ENCODE peak calls at places on chromosome 17, in nine cellular contexts. One of them, this sample, is unnamed.

GRCh38 chr17:35807371-35808144 is 1.7 kb upstream of the TAF15 start:
- DNase-seq in NT2/D1: no peak
- DNase-seq in SJSA1: peak; percentile 78
- DNase-seq in neural progenitor cell: no peak
- DNase-seq in psoas muscle: no peak
- DNase-seq in lung: no peak
- DNase-seq in ovary: no peak
- DNase-seq in endothelial cell of umbilical vein: peak; percentile 51
- DNase-seq in IMR-90: peak; percentile 74
- DNase-seq in this sample: no peak

GRCh38 chr17:31314788-31315105 is 893 bp upstream of the EVI2B start:
- DNase-seq in lung: no peak
- DNase-seq in IMR-90: no peak
- DNase-seq in ovary: no peak
- DNase-seq in endothelial cell of umbilical vein: no peak
- DNase-seq in neural progenitor cell: no peak
- DNase-seq in SJSA1: no peak
- DNase-seq in NT2/D1: no peak
- DNase-seq in psoas muscle: no peak
- DNase-seq in this sample: no peak

GRCh38 chr17:65463242-65463641 is 98.2 kb downstream of the AXIN2 start:
- DNase-seq in NT2/D1: no peak
- DNase-seq in neural progenitor cell: no peak
- DNase-seq in SJSA1: no peak
- DNase-seq in ovary: peak; percentile 58
- DNase-seq in lung: peak; percentile 88
- DNase-seq in IMR-90: peak; percentile 7
- DNase-seq in psoas muscle: peak; percentile 73
- DNase-seq in endothelial cell of umbilical vein: no peak
- DNase-seq in this sample: peak; percentile 94

GRCh38 chr17:44380767-44381166 is 8.7 kb downstream of the ITGA2B start:
- DNase-seq in endothelial cell of umbilical vein: no peak
- DNase-seq in ovary: no peak
- DNase-seq in lung: no peak
- DNase-seq in IMR-90: no peak
- DNase-seq in SJSA1: no peak
- DNase-seq in neural progenitor cell: no peak
- DNase-seq in psoas muscle: no peak
- DNase-seq in NT2/D1: no peak
- DNase-seq in this sample: no peak

GRCh38 chr17:28371245-28372202 is at the start of gene SARM1:
- DNase-seq in NT2/D1: peak; percentile 84
- DNase-seq in SJSA1: peak; percentile 85
- DNase-seq in lung: peak; percentile 78
- DNase-seq in endothelial cell of umbilical vein: peak; percentile 88
- DNase-seq in IMR-90: peak; percentile 85
- DNase-seq in psoas muscle: peak; percentile 86
- DNase-seq in neural progenitor cell: peak; percentile 98
- DNase-seq in ovary: peak; percentile 89
- DNase-seq in this sample: peak; percentile 95

GRCh38 chr17:8758137-8758596 is at the start of gene SPDYE4:
- DNase-seq in ovary: no peak
- DNase-seq in IMR-90: no peak
- DNase-seq in lung: no peak
- DNase-seq in neural progenitor cell: no peak
- DNase-seq in endothelial cell of umbilical vein: no peak
- DNase-seq in NT2/D1: no peak
- DNase-seq in SJSA1: no peak
- DNase-seq in psoas muscle: no peak
- DNase-seq in this sample: peak; percentile 37

GRCh38 chr17:63956296-63956920 is 16.3 kb downstream of the SCN4A start:
- DNase-seq in lung: no peak
- DNase-seq in NT2/D1: no peak
- DNase-seq in neural progenitor cell: no peak
- DNase-seq in IMR-90: peak; percentile 74
- DNase-seq in psoas muscle: no peak
- DNase-seq in SJSA1: no peak
- DNase-seq in endothelial cell of umbilical vein: no peak
- DNase-seq in ovary: no peak
- DNase-seq in this sample: no peak

GRCh38 chr17:1904273-1905052 is 74.7 kb downstream of the RPA1 start:
- DNase-seq in SJSA1: no peak
- DNase-seq in NT2/D1: no peak
- DNase-seq in neural progenitor cell: no peak
- DNase-seq in IMR-90: no peak
- DNase-seq in psoas muscle: no peak
- DNase-seq in ovary: no peak
- DNase-seq in endothelial cell of umbilical vein: no peak
- DNase-seq in lung: no peak
- DNase-seq in this sample: no peak

GRCh38 chr17:64160378-64160777 is 30.4 kb upstream of the ERN1 start:
- DNase-seq in lung: no peak
- DNase-seq in ovary: no peak
- DNase-seq in NT2/D1: no peak
- DNase-seq in SJSA1: no peak
- DNase-seq in IMR-90: no peak
- DNase-seq in neural progenitor cell: no peak
- DNase-seq in endothelial cell of umbilical vein: no peak
- DNase-seq in psoas muscle: no peak
- DNase-seq in this sample: no peak

GRCh38 chr17:50459081-50459676 is 9.5 kb downstream of the CHAD start:
- DNase-seq in IMR-90: peak; percentile 18
- DNase-seq in ovary: no peak
- DNase-seq in NT2/D1: no peak
- DNase-seq in lung: peak; percentile 56
- DNase-seq in neural progenitor cell: no peak
- DNase-seq in SJSA1: peak; percentile 29
- DNase-seq in psoas muscle: no peak
- DNase-seq in endothelial cell of umbilical vein: no peak
- DNase-seq in this sample: no peak

GRCh38 chr17:82116246-82116645 is 18.2 kb upstream of the FASN start:
- DNase-seq in NT2/D1: no peak
- DNase-seq in IMR-90: no peak
- DNase-seq in ovary: no peak
- DNase-seq in endothelial cell of umbilical vein: no peak
- DNase-seq in lung: no peak
- DNase-seq in neural progenitor cell: no peak
- DNase-seq in SJSA1: no peak
- DNase-seq in psoas muscle: no peak
- DNase-seq in this sample: no peak
- H3K36me3 ChIP-seq in NT2/D1: peaks cover 24% of the 10 kb centered on the region
- H3K36me3 ChIP-seq in IMR-90: peaks cover 11% of the 10 kb centered on the region
- H3K36me3 ChIP-seq in ovary: no peaks in the 10 kb centered on the region
- H3K36me3 ChIP-seq in endothelial cell of umbilical vein: no peaks in the 10 kb centered on the region
- H3K36me3 ChIP-seq in lung: peaks cover 2% of the 10 kb centered on the region
- H3K36me3 ChIP-seq in neural progenitor cell: no peaks in the 10 kb centered on the region
- H3K36me3 ChIP-seq in SJSA1: peaks cover 14% of the 10 kb centered on the region
- H3K36me3 ChIP-seq in psoas muscle: no peaks in the 10 kb centered on the region
- H3K36me3 ChIP-seq in this sample: no peaks in the 10 kb centered on the region

GRCh38 chr17:55383771-55384679 is 37.6 kb downstream of the MMD start:
- DNase-seq in neural progenitor cell: no peak
- DNase-seq in lung: no peak
- DNase-seq in endothelial cell of umbilical vein: no peak
- DNase-seq in ovary: no peak
- DNase-seq in SJSA1: no peak
- DNase-seq in psoas muscle: no peak
- DNase-seq in IMR-90: no peak
- DNase-seq in NT2/D1: no peak
- DNase-seq in this sample: no peak

GRCh38 chr17:55384833-55385232 is 36.8 kb downstream of the MMD start:
- DNase-seq in IMR-90: no peak
- DNase-seq in lung: no peak
- DNase-seq in psoas muscle: no peak
- DNase-seq in NT2/D1: no peak
- DNase-seq in neural progenitor cell: no peak
- DNase-seq in ovary: no peak
- DNase-seq in SJSA1: no peak
- DNase-seq in endothelial cell of umbilical vein: no peak
- DNase-seq in this sample: no peak

GRCh38 chr17:55386931-55387330 is 34.7 kb downstream of the MMD start:
- DNase-seq in SJSA1: no peak
- DNase-seq in IMR-90: no peak
- DNase-seq in endothelial cell of umbilical vein: no peak
- DNase-seq in ovary: no peak
- DNase-seq in psoas muscle: no peak
- DNase-seq in lung: no peak
- DNase-seq in neural progenitor cell: no peak
- DNase-seq in NT2/D1: no peak
- DNase-seq in this sample: no peak

GRCh38 chr17:55377885-55378284 is 43.8 kb downstream of the MMD start:
- DNase-seq in IMR-90: no peak
- DNase-seq in NT2/D1: no peak
- DNase-seq in SJSA1: no peak
- DNase-seq in neural progenitor cell: no peak
- DNase-seq in lung: no peak
- DNase-seq in ovary: no peak
- DNase-seq in endothelial cell of umbilical vein: no peak
- DNase-seq in psoas muscle: no peak
- DNase-seq in this sample: no peak

GRCh38 chr17:55381017-55381770 is 40.4 kb downstream of the MMD start:
- DNase-seq in endothelial cell of umbilical vein: no peak
- DNase-seq in IMR-90: no peak
- DNase-seq in neural progenitor cell: no peak
- DNase-seq in lung: no peak
- DNase-seq in SJSA1: no peak
- DNase-seq in NT2/D1: no peak
- DNase-seq in ovary: no peak
- DNase-seq in psoas muscle: no peak
- DNase-seq in this sample: no peak
- H3K4me1 ChIP-seq in endothelial cell of umbilical vein: no peaks in the 10 kb centered on the region
- H3K4me1 ChIP-seq in IMR-90: no peaks in the 10 kb centered on the region
- H3K4me1 ChIP-seq in neural progenitor cell: no peaks in the 10 kb centered on the region
- H3K4me1 ChIP-seq in lung: peaks cover 4% of the 10 kb centered on the region
- H3K4me1 ChIP-seq in SJSA1: no peaks in the 10 kb centered on the region
- H3K4me1 ChIP-seq in NT2/D1: no peaks in the 10 kb centered on the region
- H3K4me1 ChIP-seq in ovary: no peaks in the 10 kb centered on the region
- H3K4me1 ChIP-seq in psoas muscle: no peaks in the 10 kb centered on the region
- H3K4me1 ChIP-seq in this sample: peaks cover 7% of the 10 kb centered on the region

GRCh38 chr17:74775409-74776043 is 619 bp downstream of the NAT9 start:
- DNase-seq in NT2/D1: no peak
- DNase-seq in psoas muscle: no peak
- DNase-seq in endothelial cell of umbilical vein: no peak
- DNase-seq in SJSA1: no peak
- DNase-seq in lung: no peak
- DNase-seq in ovary: no peak
- DNase-seq in neural progenitor cell: no peak
- DNase-seq in IMR-90: no peak
- DNase-seq in this sample: no peak

GRCh38 chr17:74772071-74772470 is 4.1 kb downstream of the NAT9 start:
- DNase-seq in IMR-90: no peak
- DNase-seq in ovary: no peak
- DNase-seq in lung: no peak
- DNase-seq in psoas muscle: no peak
- DNase-seq in neural progenitor cell: no peak
- DNase-seq in SJSA1: no peak
- DNase-seq in NT2/D1: no peak
- DNase-seq in endothelial cell of umbilical vein: no peak
- DNase-seq in this sample: no peak

GRCh38 chr17:74771319-74771914 is 4.7 kb downstream of the NAT9 start:
- DNase-seq in SJSA1: no peak
- DNase-seq in endothelial cell of umbilical vein: no peak
- DNase-seq in neural progenitor cell: no peak
- DNase-seq in IMR-90: no peak
- DNase-seq in lung: no peak
- DNase-seq in NT2/D1: no peak
- DNase-seq in ovary: no peak
- DNase-seq in psoas muscle: no peak
- DNase-seq in this sample: no peak

GRCh38 chr17:74773871-74774286 is 2.3 kb downstream of the NAT9 start:
- DNase-seq in lung: no peak
- DNase-seq in SJSA1: peak; percentile 57
- DNase-seq in IMR-90: peak; percentile 55
- DNase-seq in psoas muscle: no peak
- DNase-seq in endothelial cell of umbilical vein: no peak
- DNase-seq in neural progenitor cell: no peak
- DNase-seq in ovary: no peak
- DNase-seq in NT2/D1: no peak
- DNase-seq in this sample: no peak

GRCh38 chr17:74773414-74773813 is 2.7 kb downstream of the NAT9 start:
- DNase-seq in ovary: no peak
- DNase-seq in psoas muscle: no peak
- DNase-seq in neural progenitor cell: no peak
- DNase-seq in endothelial cell of umbilical vein: no peak
- DNase-seq in lung: no peak
- DNase-seq in NT2/D1: no peak
- DNase-seq in IMR-90: no peak
- DNase-seq in SJSA1: no peak
- DNase-seq in this sample: no peak
- H3K36me3 ChIP-seq in ovary: no peaks in the 10 kb centered on the region
- H3K36me3 ChIP-seq in psoas muscle: peaks cover 10% of the 10 kb centered on the region
- H3K36me3 ChIP-seq in neural progenitor cell: no peaks in the 10 kb centered on the region
- H3K36me3 ChIP-seq in endothelial cell of umbilical vein: peaks cover 32% of the 10 kb centered on the region
- H3K36me3 ChIP-seq in lung: peaks cover 38% of the 10 kb centered on the region
- H3K36me3 ChIP-seq in NT2/D1: peaks cover 60% of the 10 kb centered on the region
- H3K36me3 ChIP-seq in IMR-90: peaks cover 35% of the 10 kb centered on the region
- H3K36me3 ChIP-seq in SJSA1: peaks cover 74% of the 10 kb centered on the region
- H3K36me3 ChIP-seq in this sample: peaks cover 47% of the 10 kb centered on the region

GRCh38 chr17:76714336-76714735 is 3.6 kb upstream of the MXRA7 start:
- DNase-seq in SJSA1: no peak
- DNase-seq in IMR-90: no peak
- DNase-seq in psoas muscle: no peak
- DNase-seq in ovary: no peak
- DNase-seq in NT2/D1: no peak
- DNase-seq in endothelial cell of umbilical vein: no peak
- DNase-seq in neural progenitor cell: no peak
- DNase-seq in lung: no peak
- DNase-seq in this sample: no peak
- H3K4me1 ChIP-seq in SJSA1: peaks cover 56% of the 10 kb centered on the region
- H3K4me1 ChIP-seq in IMR-90: peaks cover 18% of the 10 kb centered on the region
- H3K4me1 ChIP-seq in psoas muscle: peaks cover 47% of the 10 kb centered on the region
- H3K4me1 ChIP-seq in ovary: peaks cover 2% of the 10 kb centered on the region
- H3K4me1 ChIP-seq in NT2/D1: peaks cover 6% of the 10 kb centered on the region
- H3K4me1 ChIP-seq in endothelial cell of umbilical vein: peaks cover 22% of the 10 kb centered on the region
- H3K4me1 ChIP-seq in neural progenitor cell: peaks cover 14% of the 10 kb centered on the region
- H3K4me1 ChIP-seq in lung: peaks cover 21% of the 10 kb centered on the region
- H3K4me1 ChIP-seq in this sample: peaks cover 50% of the 10 kb centered on the region

DNA sequence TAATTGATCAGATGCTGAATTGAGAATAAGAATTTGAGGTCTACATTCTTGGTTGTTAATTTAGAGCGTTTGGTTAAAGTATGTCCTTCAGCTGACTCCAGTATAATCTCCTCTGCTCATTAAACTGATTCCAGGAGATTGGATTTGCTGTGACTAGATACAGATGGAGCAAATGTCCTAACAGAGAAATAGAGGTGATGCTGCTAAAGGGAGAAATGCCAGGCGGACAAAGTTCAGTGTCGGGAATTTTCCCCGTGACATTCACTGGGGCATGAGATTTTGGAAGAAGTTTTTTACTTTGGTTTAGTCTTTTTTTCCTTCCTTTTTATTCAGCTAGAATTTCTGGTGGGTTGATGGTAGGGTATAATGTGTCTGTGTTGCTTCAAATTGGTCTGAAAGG is 19.0 kb downstream of the PRKAR1A start:
- DNase-seq in ovary: no peak
- DNase-seq in neural progenitor cell: no peak
- DNase-seq in SJSA1: no peak
- DNase-seq in lung: no peak
- DNase-seq in NT2/D1: no peak
- DNase-seq in psoas muscle: no peak
- DNase-seq in endothelial cell of umbilical vein: no peak
- DNase-seq in IMR-90: no peak
- DNase-seq in this sample: no peak
- H3K36me3 ChIP-seq in ovary: no peaks in the 10 kb centered on the region
- H3K36me3 ChIP-seq in neural progenitor cell: peaks cover 34% of the 10 kb centered on the region
- H3K36me3 ChIP-seq in SJSA1: peaks cover 98% of the 10 kb centered on the region
- H3K36me3 ChIP-seq in lung: peaks cover 17% of the 10 kb centered on the region
- H3K36me3 ChIP-seq in NT2/D1: peaks cover 93% of the 10 kb centered on the region
- H3K36me3 ChIP-seq in psoas muscle: peaks cover 11% of the 10 kb centered on the region
- H3K36me3 ChIP-seq in endothelial cell of umbilical vein: peaks cover 28% of the 10 kb centered on the region
- H3K36me3 ChIP-seq in IMR-90: peaks cover 41% of the 10 kb centered on the region
- H3K36me3 ChIP-seq in this sample: peaks cover 38% of the 10 kb centered on the region